ENCODE peak calls at places on chromosomes 12 and 14, in nine cellular contexts. L, T, M, Z, E, S, N, U and F are unnamed samples.
A peak's percentile ranks its signal among the peaks of the same experiment; 100 is the strongest.

GRCh38 chr14:105497671-105498429 is 6.8 kb downstream of the TEDC1 start:
- DNase-seq in L (peak; percentile 20), T (no peak), M (peak; percentile 13), Z (no peak), E (no peak), S (no peak), N (no peak), U (no peak), F (no peak)

GRCh38 chr14:90533591-90534021 is 136.8 kb downstream of the CALM1 start:
- DNase-seq in L (peak; percentile 50), T (no peak), M (no peak), Z (peak; percentile 27), E (no peak), S (no peak), N (no peak), U (no peak), F (no peak)

GRCh38 chr14:89369656-89370055 is 47.4 kb downstream of the FOXN3 start:
- DNase-seq in L (no peak), T (no peak), M (no peak), Z (no peak), E (no peak), S (no peak), N (no peak), U (no peak), F (no peak)

GRCh38 chr14:66638688-66639087 is 130.7 kb downstream of the GPHN start:
- DNase-seq in L (no peak), T (no peak), M (no peak), Z (no peak), E (no peak), S (no peak), N (no peak), U (no peak), F (no peak)

GRCh38 chr12:108948369-108948768 is 68.5 kb downstream of the DAO start:
- DNase-seq in L (no peak), T (no peak), M (no peak), Z (no peak), E (no peak), S (no peak), N (no peak), U (no peak), F (no peak)

GRCh38 chr12:131892711-131893604 is 1.5 kb upstream of the ULK1 start:
- DNase-seq in L (no peak), T (no peak), M (no peak), Z (no peak), E (no peak), S (no peak), N (no peak), U (peak; percentile 40), F (no peak)

GRCh38 chr12:89752331-89752730 is 43.7 kb upstream of the ATP2B1 start:
- DNase-seq in L (no peak), T (no peak), M (no peak), Z (no peak), E (no peak), S (no peak), N (no peak), U (no peak), F (no peak)

GRCh38 chr14:30484976-30485375 is 74.0 kb upstream of the G2E3 start:
- DNase-seq in L (no peak), T (no peak), M (no peak), Z (no peak), E (no peak), S (no peak), N (no peak), U (no peak), F (no peak)

GRCh38 chr12:120099738-120100137 is 16.8 kb downstream of the RAB35 start:
- DNase-seq in L (no peak), T (no peak), M (no peak), Z (no peak), E (no peak), S (no peak), N (no peak), U (no peak), F (no peak)

GRCh38 chr12:42382013-42382696 is 56.2 kb downstream of the PPHLN1 start:
- DNase-seq in L (no peak), T (no peak), M (no peak), Z (no peak), E (no peak), S (no peak), N (no peak), U (no peak), F (no peak)

GRCh38 chr14:67285876-67286452 is 44.7 kb downstream of the PALS1 start:
- DNase-seq in L (no peak), T (no peak), M (no peak), Z (peak; percentile 7), E (no peak), S (peak; percentile 16), N (no peak), U (no peak), F (no peak)

GRCh38 chr14:87993485-87993809 is 465 bp upstream of the GALC start:
- DNase-seq in L (no peak), T (no peak), M (no peak), Z (no peak), E (no peak), S (no peak), N (no peak), U (no peak), F (no peak)
- TF ChIP-seq CTCF in L (no peak), T (no peak), M (no peak), Z (no peak), E (no peak), S (no peak), N (no peak), U (no peak), F (no peak)

GRCh38 chr14:56297449-56297848 is 179.2 kb downstream of the PELI2 start:
- DNase-seq in L (no peak), T (no peak), M (no peak), Z (no peak), E (no peak), S (no peak), N (no peak), U (no peak), F (no peak)

GRCh38 chr14:56304456-56304855 is 186.2 kb downstream of the PELI2 start:
- DNase-seq in L (no peak), T (no peak), M (no peak), Z (no peak), E (no peak), S (no peak), N (no peak), U (no peak), F (no peak)

GRCh38 chr14:56300495-56300894 is 182.3 kb downstream of the PELI2 start:
- DNase-seq in L (no peak), T (no peak), M (no peak), Z (no peak), E (peak; percentile 23), S (no peak), N (no peak), U (no peak), F (no peak)

GRCh38 chr14:56295743-56296142 is 177.5 kb downstream of the PELI2 start:
- DNase-seq in L (no peak), T (no peak), M (no peak), Z (no peak), E (no peak), S (no peak), N (no peak), U (no peak), F (no peak)

GRCh38 chr14:56299306-56299984 is 181.2 kb downstream of the PELI2 start:
- DNase-seq in L (no peak), T (no peak), M (no peak), Z (no peak), E (no peak), S (no peak), N (no peak), U (no peak), F (no peak)
- TF ChIP-seq CTCF in L (no peak), T (no peak), M (no peak), Z (no peak), E (no peak), S (peak; percentile 7), N (no peak), U (no peak), F (no peak)

GRCh38 chr12:102478416-102479098 is 1.8 kb downstream of the IGF1 start:
- DNase-seq in L (no peak), T (peak; percentile 28), M (no peak), Z (no peak), E (no peak), S (no peak), N (no peak), U (no peak), F (no peak)

GRCh38 chr12:102479984-102480383 is 379 bp downstream of the IGF1 start:
- DNase-seq in L (no peak), T (no peak), M (no peak), Z (no peak), E (no peak), S (no peak), N (no peak), U (no peak), F (no peak)

GRCh38 chr12:102481705-102482104 is 1.3 kb upstream of the IGF1 start:
- DNase-seq in L (no peak), T (no peak), M (no peak), Z (no peak), E (no peak), S (no peak), N (no peak), U (no peak), F (no peak)

GRCh38 chr12:102479099-102479887 is 1.1 kb downstream of the IGF1 start:
- DNase-seq in L (no peak), T (no peak), M (no peak), Z (no peak), E (no peak), S (no peak), N (no peak), U (no peak), F (no peak)

GRCh38 chr12:102480401-102480800 is at the start of gene IGF1:
- DNase-seq in L (no peak), T (no peak), M (no peak), Z (no peak), E (no peak), S (no peak), N (no peak), U (peak; percentile 23), F (no peak)
- TF ChIP-seq CTCF in L (no peak), T (no peak), M (no peak), Z (peak; percentile 25), E (no peak), S (peak; percentile 36), N (no peak), U (no peak), F (no peak)

DNA sequence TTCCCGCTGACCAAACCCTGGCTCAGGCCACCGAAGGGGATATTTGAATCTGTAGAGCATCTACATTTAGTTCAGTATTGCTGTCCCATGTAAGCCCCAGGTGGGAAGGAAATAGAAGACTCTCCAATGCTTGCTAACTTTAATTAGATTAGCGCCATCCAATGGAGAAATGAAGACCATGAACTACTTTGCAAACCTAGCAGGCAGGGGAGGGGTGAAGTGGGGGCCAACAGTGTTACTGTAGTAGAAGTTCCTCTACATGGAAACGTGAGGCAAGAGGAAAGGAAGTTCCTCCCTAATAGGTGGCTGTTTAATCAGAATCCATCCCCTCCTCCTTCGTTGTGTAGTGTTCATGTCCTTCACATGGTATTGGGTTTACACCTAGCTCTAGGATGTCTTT is 9.3 kb upstream of the DENND5B start:
- DNase-seq in L (no peak), T (no peak), M (no peak), Z (no peak), E (no peak), S (no peak), N (no peak), U (no peak), F (no peak)
- TF ChIP-seq CTCF in L (no peak), T (no peak), M (no peak), Z (peak; percentile 23), E (no peak), S (no peak), N (no peak), U (no peak), F (no peak)